ENCODE peak calls at places on chromosome 12, in four cellular contexts. O is activated CD4-positive, CD25-positive, alpha-beta regulatory T cell; J is CD4-positive, alpha-beta T cell; L is NCI-H2081. P is an unnamed sample.

GRCh38 chr12:110047297-110047940 is 903 bp downstream of the C12orf76 start:
- DNase-seq in O (no peak), J (no peak), L (no peak), P (no peak)

GRCh38 chr12:51162217-51162616 is 10.7 kb downstream of the TFCP2 start:
- DNase-seq in O (no peak), J (no peak), L (no peak), P (no peak)

GRCh38 chr12:89181271-89181920 is 170.9 kb downstream of the DUSP6 start:
- DNase-seq in O (no peak), J (no peak), L (no peak), P (no peak)

GRCh38 chr12:100827901-100828520 is 33.4 kb downstream of the ANO4 start:
- DNase-seq in O (no peak), J (no peak), L (peak; percentile 44), P (no peak)

GRCh38 chr12:117485984-117486839 is 124.8 kb upstream of the NOS1 start:
- DNase-seq in O (no peak), J (no peak), L (no peak), P (no peak)

GRCh38 chr12:57027805-57028153 is 11.4 kb upstream of the TAC3 start:
- DNase-seq in O (no peak), J (no peak), L (no peak), P (no peak)

GRCh38 chr12:85821759-85822158 is 14.4 kb downstream of the RASSF9 start:
- DNase-seq in O (no peak), J (no peak), L (no peak), P (no peak)

GRCh38 chr12:77442633-77443032 is 377.3 kb upstream of the E2F7 start:
- DNase-seq in O (no peak), J (no peak), L (no peak), P (no peak)

GRCh38 chr12:6442799-6443198 is 2.0 kb upstream of the CD27 start:
- DNase-seq in O (no peak), J (no peak), L (no peak), P (no peak)

GRCh38 chr12:130115646-130116045 is 46.6 kb upstream of the FZD10 start:
- DNase-seq in O (no peak), J (no peak), L (no peak), P (no peak)

GRCh38 chr12:115227137-115227615 is 543.2 kb upstream of the TBX3 start:
- DNase-seq in O (no peak), J (no peak), L (no peak), P (no peak)

GRCh38 chr12:61365001-61365400 is 895.2 kb upstream of the USP15 start:
- DNase-seq in O (no peak), J (no peak), L (no peak), P (no peak)

GRCh38 chr12:94649349-94650142 is 811 bp downstream of the TMCC3 start:
- DNase-seq in O (peak; percentile 1), J (peak; percentile 11), L (no peak), P (no peak)

P was measured in ascending aorta.